ENCODE peak calls at places on chromosomes 11 and 22, in four cellular contexts. Y is CD8-positive, alpha-beta T cell; Z is dorsolateral prefrontal cortex; Q is lung. L is an unnamed sample. For H3K27me3, the result is how much of the 10 kb centered on the place peaks cover.

GRCh38 chr22:47337161-47337621 is 574.7 kb downstream of the TBC1D22A start:
- DNase-seq in Y (no peak), Q (no peak), Z (no peak), L (peak)

GRCh38 chr22:48489551-48490512 is 1337.8 kb downstream of the BRD1 start:
- DNase-seq in Z (peak), Y (no peak), Q (no peak), L (no peak)

GRCh38 chr11:129386795-129387390 is 11.2 kb downstream of the BARX2 start:
- DNase-seq in Y (no peak), Z (no peak), Q (no peak), L (no peak)

GRCh38 chr22:46625843-46626349 is 5.7 kb downstream of the GRAMD4 start:
- DNase-seq in Q (no peak), Z (no peak), Y (no peak), L (no peak)

GRCh38 chr22:48641906-48642475 is 1185.7 kb downstream of the BRD1 start:
- DNase-seq in Q (no peak), Z (no peak), Y (no peak), L (no peak)

GRCh38 chr22:45009881-45010531 is at the start of gene PHF21B:
- DNase-seq in Z (no peak), Q (no peak), Y (no peak), L (no peak)

GRCh38 chr11:35792148-35792845 is 129.7 kb downstream of the TRIM44 start:
- DNase-seq in Q (no peak), Z (no peak), Y (no peak), L (no peak)

GRCh38 chr11:46102843-46103242 is 18.4 kb downstream of the PHF21A start:
- DNase-seq in Q (no peak), Y (no peak), Z (no peak), L (no peak)

GRCh38 chr11:77069336-77069968 is 2.7 kb downstream of the CAPN5 start:
- DNase-seq in Z (peak), Y (no peak), Q (no peak), L (no peak)

GRCh38 chr11:12279672-12280108 is 97.7 kb upstream of the PARVA start:
- DNase-seq in Q (no peak), Z (peak), Y (no peak), L (no peak)

GRCh38 chr22:24333301-24333700 is 62.7 kb downstream of the SPECC1L start:
- DNase-seq in Q (no peak), Y (no peak), Z (no peak), L (no peak)

GRCh38 chr11:5626191-5626590 is 1.4 kb downstream of the TRIM34 start:
- DNase-seq in Y (no peak), Z (no peak), Q (no peak), L (no peak)

GRCh38 chr11:74282863-74283484 is 28.5 kb downstream of the P4HA3 start:
- DNase-seq in Q (no peak), Y (no peak), Z (no peak), L (no peak)

GRCh38 chr11:47213985-47214564 is 699 bp upstream of the DDB2 start:
- DNase-seq in Y (peak), Q (peak), Z (peak), L (peak)

GRCh38 chr11:123434911-123435310 is 4.8 kb downstream of the GRAMD1B start:
- DNase-seq in Y (no peak), Q (no peak), Z (no peak), L (no peak)

GRCh38 chr22:43884600-43885318 is 7.1 kb downstream of the PNPLA5 start:
- DNase-seq in Z (peak), Y (peak), Q (peak), L (no peak)

GRCh38 chr11:95507794-95508193 is 276.8 kb upstream of the SESN3 start:
- DNase-seq in Z (no peak), Y (no peak), Q (no peak), L (no peak)

GRCh38 chr11:111035746-111036145 is 209.8 kb upstream of the POU2AF2 start:
- DNase-seq in Y (no peak), Q (no peak), Z (no peak), L (no peak)

GRCh38 chr22:28116261-28116673 is 197.2 kb upstream of the PITPNB start:
- DNase-seq in Z (no peak), Y (no peak), Q (no peak), L (peak)

GRCh38 chr11:80958414-80958813 is 1517.6 kb upstream of the TENM4 start:
- DNase-seq in Q (no peak), Z (no peak), Y (no peak), L (peak)

GRCh38 chr22:45720875-45721378 is 49.3 kb downstream of the ATXN10 start:
- DNase-seq in Y (no peak), Z (no peak), Q (no peak), L (no peak)

DNA sequence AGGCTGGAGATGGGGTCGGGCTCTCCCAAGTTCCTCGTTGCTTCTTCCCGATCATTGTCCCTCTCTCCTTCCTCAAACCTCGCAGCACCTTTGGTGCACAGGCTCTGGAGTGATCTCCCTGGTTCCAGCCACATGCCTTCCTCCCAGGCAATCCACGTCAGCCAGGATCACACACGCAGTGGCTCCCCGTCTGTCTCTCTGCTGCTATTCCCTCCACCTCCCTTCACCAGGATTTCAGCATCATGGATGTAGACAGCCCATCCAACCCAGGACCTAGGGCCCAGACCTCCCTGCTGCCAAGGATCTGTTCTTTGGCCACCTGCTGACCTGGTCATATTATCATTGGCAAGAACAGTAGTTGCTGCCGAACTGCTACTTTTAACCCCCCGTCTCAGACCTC is 40.1 kb downstream of the RBX1 start:
- DNase-seq in Z (no peak), Q (no peak), Y (no peak), L (no peak)
- H3K27me3 ChIP-seq in Z (under half), Q (under half), Y (under half), L (under half)

DNA sequence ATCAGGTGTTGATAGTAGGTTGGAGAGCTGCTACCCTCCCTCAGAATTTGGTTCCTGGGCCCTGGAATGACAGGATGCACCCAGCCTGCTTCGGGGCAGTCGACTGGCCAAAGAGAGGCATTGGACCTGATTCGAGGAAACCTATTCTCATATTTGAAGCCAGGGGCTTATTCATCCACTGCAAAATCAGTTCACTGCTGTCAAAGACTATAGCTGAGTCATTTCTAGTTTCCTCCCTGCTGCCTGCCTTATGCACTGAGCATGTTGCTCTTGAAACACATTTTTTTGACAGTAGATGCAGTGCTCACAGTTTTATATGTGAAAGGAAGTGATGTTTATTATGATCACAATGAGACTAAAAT is 565.4 kb downstream of the ETS1 start:
- DNase-seq in Q (no peak), Y (no peak), Z (no peak), L (no peak)
- TF ChIP-seq CTCF in Q (no peak), Y (no peak), Z (no peak), L (no peak)

GRCh38 chr11:66864924-66865697 is 8.2 kb downstream of the LRFN4 start:
- DNase-seq in Y (no peak), Z (no peak), Q (no peak), L (no peak)

GRCh38 chr11:66868082-66868725 is 11.3 kb downstream of the LRFN4 start:
- DNase-seq in Z (no peak), Y (no peak), Q (no peak), L (no peak)

GRCh38 chr11:66867425-66868040 is 10.7 kb downstream of the LRFN4 start:
- DNase-seq in Z (no peak), Q (no peak), Y (no peak), L (no peak)

GRCh38 chr11:66866007-66866406 is 9.1 kb downstream of the LRFN4 start:
- DNase-seq in Y (no peak), Z (no peak), Q (no peak), L (no peak)

DNA sequence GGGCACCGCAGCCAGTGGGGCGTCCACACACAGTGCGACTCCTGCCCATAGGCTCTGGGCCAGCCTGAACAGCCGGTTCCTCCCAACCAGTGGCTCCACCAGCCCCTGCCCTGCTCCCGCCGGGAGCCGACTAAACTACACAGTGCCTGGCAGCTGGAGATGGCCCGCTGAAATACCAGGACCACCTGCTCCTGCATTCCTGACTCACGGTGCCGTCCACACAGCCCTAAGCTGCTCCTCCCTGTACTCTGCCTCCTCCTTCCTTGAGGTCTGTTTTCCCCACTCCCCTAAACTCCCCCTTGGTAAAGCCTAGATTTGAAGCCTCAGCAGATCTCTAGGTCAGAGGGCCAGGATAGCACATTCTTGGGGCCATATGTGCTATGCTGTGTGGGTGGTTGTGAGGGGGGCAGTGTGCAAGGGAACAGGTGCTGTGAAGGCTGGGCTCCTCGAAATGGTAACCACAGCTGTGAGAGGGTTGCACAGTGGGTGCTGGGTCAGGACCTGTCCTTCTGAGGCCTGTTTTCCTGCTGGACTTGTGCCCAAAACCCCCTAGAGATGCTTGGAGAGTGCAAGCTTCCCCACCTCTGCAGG is 9.7 kb downstream of the LRFN4 start:
- DNase-seq in Y (no peak), Z (no peak), Q (no peak), L (no peak)
- H3K27me3 ChIP-seq in Y (under half), Z (under half), Q (under half), L (under half)

DNA sequence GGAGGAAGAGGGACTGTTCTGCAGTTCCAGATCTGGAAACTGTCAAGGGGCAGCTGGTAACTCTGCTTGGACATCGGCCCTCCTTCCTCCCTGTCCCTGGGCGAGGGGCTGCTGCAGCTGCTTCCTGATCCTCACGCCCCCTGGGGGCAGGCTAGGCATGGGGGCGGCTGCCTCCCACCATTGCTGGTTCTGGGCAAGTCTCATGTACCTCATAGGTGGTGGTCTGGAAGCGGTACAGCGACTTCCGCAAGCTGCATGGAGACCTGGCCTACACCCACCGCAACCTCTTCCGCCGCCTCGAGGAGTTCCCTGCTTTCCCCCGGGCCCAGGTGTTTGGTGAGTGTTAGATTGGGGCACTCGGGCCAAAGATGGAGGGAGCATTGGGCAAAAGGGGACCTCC is 5.0 kb downstream of the SNX15 start:
- DNase-seq in Z (no peak), Q (no peak), Y (no peak), L (no peak)
- TF ChIP-seq CTCF in Z (no peak), Q (no peak), Y (no peak), L (no peak)

GRCh38 chr11:66310324-66310723 is 6.5 kb downstream of the CD248 start:
- DNase-seq in Y (no peak), Q (no peak), Z (no peak), L (no peak)
- H3K27me3 ChIP-seq in Y (under half), Q (under half), Z (under half), L (under half)

GRCh38 chr22:26512149-26512793 is at the start of gene TFIP11:
- DNase-seq in Y (peak), Z (peak), Q (peak), L (peak)
- TF ChIP-seq CTCF in Y (no peak), Z (no peak), Q (no peak), L (peak)

GRCh38 chr11:62547691-62548281 is 1.2 kb upstream of the AHNAK start:
- DNase-seq in Q (no peak), Z (no peak), Y (no peak), L (no peak)

GRCh38 chr11:62545437-62546243 is 966 bp downstream of the AHNAK start:
- DNase-seq in Z (no peak), Q (peak), Y (peak), L (peak)

GRCh38 chr11:62546937-62547625 is 475 bp upstream of the AHNAK start:
- DNase-seq in Q (no peak), Y (no peak), Z (no peak), L (no peak)

GRCh38 chr11:62546244-62546936 is at the start of gene AHNAK:
- DNase-seq in Q (peak), Z (no peak), Y (peak), L (no peak)

DNA sequence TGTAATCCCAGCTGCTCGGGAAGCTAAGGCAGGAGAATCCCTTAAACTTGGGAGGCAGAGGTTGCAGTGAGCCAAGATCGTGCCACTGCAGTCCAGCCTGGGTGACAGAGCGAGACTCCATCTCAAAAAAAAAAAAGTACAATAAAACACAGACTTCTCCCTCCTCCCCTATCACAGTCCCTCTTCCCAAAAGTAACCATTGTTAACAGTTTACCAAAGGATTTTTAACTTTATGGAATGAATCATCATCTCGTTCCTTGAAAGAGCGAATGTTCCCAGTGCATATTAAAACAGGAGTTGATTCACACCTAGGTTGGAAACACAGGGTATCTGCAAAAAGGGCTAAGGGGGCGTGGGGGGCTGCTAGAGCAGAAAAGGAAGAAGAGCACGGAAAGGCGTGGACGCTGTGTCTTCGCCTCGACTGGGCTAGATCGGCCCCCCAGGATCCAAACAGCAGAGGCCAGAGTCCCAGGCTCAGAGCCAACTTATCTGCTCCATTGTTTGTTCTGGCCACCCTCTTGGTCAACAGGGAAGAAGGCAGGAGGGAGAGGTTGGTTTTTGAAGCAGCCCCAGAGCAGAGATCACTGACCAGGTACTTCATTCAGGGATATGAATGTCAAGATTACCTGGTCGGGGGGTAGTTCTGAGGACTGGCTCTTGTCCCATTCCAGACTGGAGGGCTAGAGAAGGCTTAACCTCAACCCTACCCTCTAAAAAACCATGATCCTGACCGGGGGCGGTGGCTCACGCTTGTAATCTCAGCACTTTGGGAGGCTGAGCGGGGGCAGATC is 2.1 kb upstream of the AHNAK start:
- DNase-seq in Z (no peak), Q (no peak), Y (no peak), L (no peak)
- H3K27me3 ChIP-seq in Z (under half), Q (under half), Y (under half), L (under half)